ENCODE peak calls at places on chromosome 3, in eight cellular contexts. X is transverse colon, C is heart left ventricle, Q is AG04449, R is neural crest cell, I is fibroblast of lung, D is glutamatergic neuron, S is psoas muscle. K is an unnamed sample.

GRCh38 chr3:149214702-149215101 is 6.9 kb downstream of the CP start:
- DNase-seq in X (no peak), C (no peak), Q (no peak), R (no peak), I (no peak), D (no peak), S (no peak), K (no peak)

GRCh38 chr3:77539677-77540076 is 499.8 kb downstream of the ROBO2 start:
- DNase-seq in X (no peak), C (no peak), Q (no peak), R (no peak), I (no peak), D (no peak), S (no peak), K (no peak)

GRCh38 chr3:112871735-112872134 is 25.1 kb upstream of the CD200R1L start:
- DNase-seq in X (no peak), C (no peak), Q (no peak), R (no peak), I (no peak), D (no peak), S (peak), K (no peak)

GRCh38 chr3:155233213-155233612 is 60.3 kb downstream of the STRIT1 start:
- DNase-seq in X (peak), C (peak), Q (no peak), R (no peak), I (peak), D (no peak), S (peak), K (no peak)

GRCh38 chr3:122091602-122092006 is 36.4 kb downstream of the CD86 start:
- DNase-seq in X (no peak), C (no peak), Q (no peak), R (no peak), I (no peak), D (no peak), S (no peak), K (no peak)

GRCh38 chr3:149199474-149199873 is 22.2 kb downstream of the CP start:
- DNase-seq in X (no peak), C (no peak), Q (no peak), R (no peak), I (peak), D (no peak), S (no peak), K (no peak)

GRCh38 chr3:160400631-160401150 is 1.2 kb downstream of the SMC4 start:
- DNase-seq in X (peak), C (peak), Q (no peak), R (peak), I (no peak), D (peak), S (peak), K (peak)

GRCh38 chr3:123620338-123620737 is 35.5 kb upstream of the HACD2 start:
- DNase-seq in X (peak), C (no peak), Q (peak), R (no peak), I (peak), D (no peak), S (no peak), K (no peak)

GRCh38 chr3:112730210-112730609 is 89.3 kb upstream of the CCDC80 start:
- DNase-seq in X (no peak), C (no peak), Q (no peak), R (no peak), I (peak), D (no peak), S (no peak), K (no peak)

GRCh38 chr3:42014443-42014945 is 52.6 kb upstream of the ULK4 start:
- DNase-seq in X (peak), C (peak), Q (no peak), R (no peak), I (peak), D (no peak), S (no peak), K (no peak)

GRCh38 chr3:23740517-23741402 is 65.0 kb upstream of the UBE2E1 start:
- DNase-seq in X (peak), C (no peak), Q (no peak), R (no peak), I (no peak), D (no peak), S (no peak), K (peak)

GRCh38 chr3:19250959-19251610 is 102.8 kb downstream of the KCNH8 start:
- DNase-seq in X (no peak), C (no peak), Q (no peak), R (no peak), I (no peak), D (no peak), S (no peak), K (no peak)

GRCh38 chr3:52193059-52193458 is 4.9 kb upstream of the ALAS1 start:
- DNase-seq in X (peak), C (no peak), Q (no peak), R (no peak), I (peak), D (no peak), S (peak), K (no peak)

GRCh38 chr3:193346259-193346658 is 32.3 kb downstream of the ATP13A5 start:
- DNase-seq in X (no peak), C (no peak), Q (no peak), R (no peak), I (no peak), D (no peak), S (no peak), K (no peak)

GRCh38 chr3:62919784-62920183 is 44.6 kb upstream of the CADPS start:
- DNase-seq in X (no peak), C (no peak), Q (no peak), R (no peak), I (no peak), D (no peak), S (no peak), K (no peak)

GRCh38 chr3:48738926-48739616 is 22.1 kb upstream of the IP6K2 start:
- DNase-seq in X (peak), C (peak), Q (no peak), R (no peak), I (no peak), D (no peak), S (peak), K (no peak)

GRCh38 chr3:60160105-60160791 is 1091.0 kb downstream of the FHIT start:
- DNase-seq in X (no peak), C (no peak), Q (no peak), R (no peak), I (peak), D (no peak), S (no peak), K (no peak)

GRCh38 chr3:11093823-11094340 is 60.4 kb upstream of the HRH1 start:
- DNase-seq in X (no peak), C (no peak), Q (no peak), R (no peak), I (no peak), D (no peak), S (no peak), K (no peak)

GRCh38 chr3:197183582-197183981 is 114.8 kb downstream of the DLG1 start:
- DNase-seq in X (no peak), C (no peak), Q (no peak), R (no peak), I (no peak), D (no peak), S (peak), K (no peak)

GRCh38 chr3:43316783-43317460 is 30.6 kb downstream of the SNRK start:
- DNase-seq in X (no peak), C (no peak), Q (no peak), R (no peak), I (no peak), D (no peak), S (no peak), K (no peak)

GRCh38 chr3:27311400-27311799 is 57.8 kb downstream of the NEK10 start:
- DNase-seq in X (no peak), C (no peak), Q (peak), R (no peak), I (peak), D (no peak), S (no peak), K (no peak)

GRCh38 chr3:39295184-39295775 is 15.4 kb upstream of the CX3CR1 start:
- DNase-seq in X (no peak), C (no peak), Q (no peak), R (no peak), I (no peak), D (no peak), S (no peak), K (peak)

GRCh38 chr3:49237344-49237743 is 39.7 kb downstream of the C3orf62 start:
- DNase-seq in X (no peak), C (no peak), Q (no peak), R (no peak), I (no peak), D (no peak), S (no peak), K (no peak)

GRCh38 chr3:4908066-4908768 is 71.0 kb upstream of the BHLHE40 start:
- DNase-seq in X (no peak), C (no peak), Q (no peak), R (no peak), I (peak), D (no peak), S (no peak), K (no peak)

GRCh38 chr3:42763023-42763422 is 10.0 kb downstream of the CCDC13 start:
- DNase-seq in X (no peak), C (no peak), Q (no peak), R (no peak), I (peak), D (no peak), S (no peak), K (no peak)

GRCh38 chr3:23494967-23495366 is 291.8 kb downstream of the UBE2E2 start:
- DNase-seq in X (no peak), C (no peak), Q (no peak), R (no peak), I (no peak), D (no peak), S (no peak), K (no peak)

DNA sequence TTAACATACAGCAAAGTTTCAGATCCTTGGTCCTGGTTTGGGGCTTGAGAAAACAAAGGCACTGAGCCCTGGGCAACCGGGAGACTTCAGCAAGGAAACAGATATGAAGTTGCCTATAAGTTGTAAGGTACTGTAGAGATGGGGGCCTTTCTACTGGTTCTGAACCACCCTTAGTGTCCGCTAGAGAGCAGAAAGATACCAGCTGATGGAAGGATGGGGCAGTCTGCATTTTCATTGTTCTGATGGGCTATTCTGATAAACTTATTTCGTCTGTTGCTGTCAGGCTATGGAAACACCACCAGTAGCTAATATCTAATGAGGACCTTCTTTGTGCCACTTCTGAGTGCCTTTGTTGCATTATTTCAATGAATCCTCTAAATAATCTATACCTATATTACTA is 38.7 kb downstream of the FGD5 start:
- DNase-seq in X (no peak), C (no peak), Q (no peak), R (no peak), I (no peak), D (no peak), S (no peak), K (no peak)
- TF ChIP-seq CTCF in X (no peak), C (no peak), Q (no peak), R (no peak), I (no peak), D (no peak), S (no peak), K (no peak)

GRCh38 chr3:47096955-47097354 is 67.0 kb downstream of the SETD2 start:
- DNase-seq in X (no peak), C (no peak), Q (peak), R (no peak), I (peak), D (no peak), S (no peak), K (no peak)
- TF ChIP-seq CTCF in X (no peak), C (no peak), Q (no peak), R (no peak), I (no peak), D (no peak), S (no peak), K (no peak)

GRCh38 chr3:189567322-189567721 is 63.9 kb upstream of the TP63 start:
- DNase-seq in X (no peak), C (no peak), Q (no peak), R (no peak), I (no peak), D (no peak), S (no peak), K (no peak)

GRCh38 chr3:189567772-189568420 is 63.3 kb upstream of the TP63 start:
- DNase-seq in X (no peak), C (no peak), Q (no peak), R (no peak), I (no peak), D (no peak), S (no peak), K (no peak)

GRCh38 chr3:189566550-189566949 is 64.6 kb upstream of the TP63 start:
- DNase-seq in X (no peak), C (no peak), Q (no peak), R (no peak), I (no peak), D (no peak), S (no peak), K (no peak)

GRCh38 chr3:189568931-189569330 is 62.3 kb upstream of the TP63 start:
- DNase-seq in X (no peak), C (no peak), Q (no peak), R (no peak), I (no peak), D (no peak), S (no peak), K (no peak)

DNA sequence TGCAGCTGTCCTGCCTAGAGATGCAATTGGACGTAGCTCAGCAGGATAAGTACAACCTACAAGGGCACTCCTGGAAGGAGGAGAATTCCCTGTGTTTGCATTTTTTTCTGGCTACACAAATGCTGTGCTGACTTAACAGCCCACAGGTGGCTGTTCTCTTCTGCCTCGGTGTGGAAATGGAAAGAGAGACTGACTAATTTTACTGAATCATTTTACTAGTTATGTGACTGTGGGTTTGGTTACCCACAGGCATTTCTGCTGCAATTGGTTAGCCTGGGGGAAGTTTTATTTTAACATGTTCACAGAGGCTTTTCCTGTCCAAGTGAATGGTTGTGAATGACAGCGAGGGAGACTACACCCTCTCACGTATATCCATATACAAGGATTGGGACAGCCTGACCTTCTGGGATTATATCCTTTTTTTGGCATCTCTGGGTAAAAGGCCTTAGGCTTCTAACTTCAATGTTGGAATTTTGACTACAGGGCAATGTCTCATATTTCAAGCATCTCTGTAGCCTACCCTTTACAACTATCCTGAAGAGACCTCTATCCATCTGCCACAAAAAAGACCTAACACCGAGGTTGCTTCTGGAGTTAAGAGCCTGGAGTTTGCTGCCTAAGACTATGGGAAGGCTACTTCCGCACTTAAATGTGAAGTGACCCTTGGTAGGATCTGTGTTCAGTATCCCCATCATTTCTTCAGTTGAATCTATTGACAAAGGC is 67.2 kb upstream of the TP63 start:
- DNase-seq in X (no peak), C (no peak), Q (peak), R (no peak), I (peak), D (no peak), S (no peak), K (peak)
- TF ChIP-seq CTCF in X (no peak), C (no peak), Q (no peak), R (no peak), I (no peak), D (no peak), S (no peak), K (no peak)

GRCh38 chr3:131194816-131195215 is 168.1 kb downstream of the NEK11 start:
- DNase-seq in X (no peak), C (no peak), Q (no peak), R (no peak), I (no peak), D (no peak), S (no peak), K (no peak)

GRCh38 chr3:131192701-131193100 is 166.0 kb downstream of the NEK11 start:
- DNase-seq in X (no peak), C (no peak), Q (no peak), R (no peak), I (no peak), D (no peak), S (no peak), K (no peak)

DNA sequence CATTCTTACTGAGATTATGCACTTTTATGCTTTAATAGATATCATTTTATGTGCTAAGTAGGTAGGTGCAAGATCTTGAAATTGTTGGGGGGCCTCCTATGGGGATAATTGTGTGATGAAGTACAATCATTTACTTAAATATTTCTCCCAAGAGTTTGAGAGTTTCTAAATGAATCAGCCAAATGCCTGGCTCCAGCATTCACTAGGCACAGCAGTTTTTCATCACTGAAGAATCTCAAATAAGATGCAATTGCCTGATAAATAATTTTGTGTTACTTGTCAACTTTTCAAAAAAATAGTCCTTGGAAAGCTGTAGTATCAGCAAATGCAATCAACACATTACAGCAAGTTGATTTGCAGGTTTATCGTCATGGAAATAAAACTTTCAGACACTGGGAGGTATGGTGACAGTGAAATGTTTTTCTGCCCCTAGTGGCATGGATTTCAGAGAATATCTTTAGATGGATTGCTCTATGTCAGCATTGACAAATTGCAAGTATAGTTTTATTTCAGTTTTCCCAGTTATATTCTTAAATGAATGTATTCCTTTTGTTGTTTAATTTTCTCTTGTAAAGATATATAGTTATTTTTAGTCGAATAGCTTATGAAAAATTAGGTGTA is 167.1 kb downstream of the NEK11 start:
- DNase-seq in X (no peak), C (no peak), Q (no peak), R (no peak), I (no peak), D (no peak), S (no peak), K (no peak)
- TF ChIP-seq CTCF in X (no peak), C (peak), Q (no peak), R (peak), I (peak), D (no peak), S (no peak), K (no peak)

DNA sequence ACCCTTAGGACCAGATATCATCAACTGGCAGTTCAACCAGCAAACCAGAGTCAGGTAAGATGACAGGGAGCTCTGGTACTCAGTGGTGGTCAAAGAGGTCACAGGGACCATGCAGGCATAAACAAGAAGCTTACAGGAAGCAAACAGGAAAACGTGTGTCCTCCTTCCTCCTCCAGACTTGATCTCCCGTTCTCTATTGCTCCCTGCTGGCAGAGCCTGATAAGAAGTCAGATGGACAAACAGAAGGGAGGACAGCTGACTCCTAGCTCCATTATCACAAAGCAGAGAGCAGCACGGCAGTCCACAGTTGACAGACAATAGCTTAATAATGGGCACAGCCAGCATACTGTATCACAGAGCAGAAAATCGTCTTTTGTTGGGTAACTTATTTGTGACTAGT is 156.5 kb upstream of the SLC2A2 start:
- DNase-seq in X (no peak), C (no peak), Q (no peak), R (no peak), I (peak), D (no peak), S (no peak), K (no peak)
- TF ChIP-seq CTCF in X (peak), C (no peak), Q (peak), R (peak), I (peak), D (no peak), S (no peak), K (no peak)

GRCh38 chr3:44318929-44319328 is 19.6 kb upstream of the TCAIM start:
- DNase-seq in X (no peak), C (no peak), Q (no peak), R (no peak), I (no peak), D (peak), S (no peak), K (no peak)
- TF ChIP-seq CTCF in X (no peak), C (no peak), Q (no peak), R (no peak), I (no peak), D (no peak), S (no peak), K (no peak)